ENCODE peak calls at places on chromosomes 16 and 17, in six cellular contexts. Y is upper lobe of left lung, A is HepG2, S is K562, O is A549, R is GM12878. M is an unnamed sample.

GRCh38 chr17:17109896-17110295 is 67.6 kb downstream of the MPRIP start:
- ATAC-seq in O (no peak), Y (peak), A (no peak), S (no peak), R (no peak), M (peak)

GRCh38 chr16:19691161-19691850 is 26.7 kb downstream of the KNOP1 start:
- ATAC-seq in S (no peak), R (no peak), O (no peak), A (peak), Y (peak), M (peak)

GRCh38 chr16:73048292-73049050 is 543 bp upstream of the ZFHX3 start:
- ATAC-seq in O (peak), A (peak), S (no peak), R (peak), Y (peak), M (peak)

GRCh38 chr17:76189741-76190140 is 48.7 kb upstream of the FOXJ1 start:
- ATAC-seq in R (no peak), A (peak), Y (no peak), S (peak), O (peak), M (no peak)

GRCh38 chr16:30367349-30368009 is 2.8 kb downstream of the TBC1D10B start:
- ATAC-seq in O (no peak), Y (no peak), A (no peak), R (no peak), S (no peak), M (no peak)

GRCh38 chr16:75402174-75402820 is 31.0 kb downstream of the CFDP1 start:
- ATAC-seq in S (no peak), O (no peak), A (no peak), Y (peak), R (no peak), M (peak)

GRCh38 chr16:1782408-1783247 is at the start of the genes NUBP2 and SPSB3:
- ATAC-seq in A (peak), R (peak), O (peak), S (peak), Y (peak), M (peak)

GRCh38 chr17:77366558-77367245 is 225.9 kb downstream of the SEC14L1 start:
- ATAC-seq in A (no peak), R (peak), O (peak), Y (no peak), S (no peak), M (no peak)

GRCh38 chr17:51044964-51045363 is 75.7 kb downstream of the SPAG9 start:
- ATAC-seq in O (no peak), S (no peak), Y (no peak), A (no peak), R (no peak), M (no peak)

GRCh38 chr17:50903604-50904521 is 37.7 kb upstream of the TOB1 start:
- ATAC-seq in Y (peak), R (peak), A (peak), S (no peak), O (no peak), M (peak)

GRCh38 chr17:81942167-81942553 is 4.9 kb downstream of the MYADML2 start:
- ATAC-seq in S (no peak), R (no peak), O (no peak), A (no peak), Y (no peak), M (no peak)

GRCh38 chr16:31129568-31130335 is 5.8 kb downstream of the PRSS8 start:
- ATAC-seq in S (no peak), Y (peak), A (no peak), O (no peak), R (no peak), M (no peak)

GRCh38 chr17:45848868-45849535 is 4.3 kb downstream of the SPPL2C start:
- ATAC-seq in S (peak), R (no peak), O (no peak), Y (no peak), A (peak), M (no peak)

GRCh38 chr16:7521834-7522233 is 189.2 kb downstream of the RBFOX1 start:
- ATAC-seq in S (no peak), O (no peak), A (no peak), Y (no peak), R (no peak), M (no peak)

GRCh38 chr17:78951967-78952551 is 26.9 kb upstream of the TIMP2 start:
- ATAC-seq in A (peak), R (no peak), O (no peak), Y (peak), S (no peak), M (no peak)

GRCh38 chr16:87404764-87405625 is 12.9 kb downstream of the MAP1LC3B start:
- ATAC-seq in R (no peak), S (peak), Y (peak), A (peak), O (peak), M (no peak)

DNA sequence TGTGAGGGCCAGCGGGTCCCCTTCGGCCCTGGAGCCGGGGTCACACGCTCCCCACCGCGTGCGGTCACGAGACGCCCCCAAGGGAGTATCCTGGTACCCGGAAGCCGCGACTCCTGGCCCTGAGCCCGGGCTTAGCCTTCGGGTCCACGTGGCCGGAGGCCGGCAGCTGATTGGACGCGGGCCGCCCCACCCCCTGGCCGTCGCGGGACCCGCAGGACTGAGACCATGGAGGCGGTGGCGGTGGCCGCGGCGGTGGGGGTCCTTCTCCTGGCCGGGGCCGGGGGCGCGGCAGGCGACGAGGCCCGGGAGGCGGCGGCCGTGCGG is at the start of gene NAGLU:
- ATAC-seq in A (peak), Y (peak), R (peak), S (peak), O (peak), M (peak)
- TF ChIP-seq EP300 in A (peak), Y (no peak), R (no peak), S (peak), O (no peak), M (no peak)

GRCh38 chr16:3443108-3444031 is at the start of the genes NAA60 and ZNF597:
- ATAC-seq in R (peak), Y (peak), A (peak), S (peak), O (peak), M (peak)
- TF ChIP-seq EP300 in R (no peak), Y (no peak), A (no peak), S (no peak), O (no peak), M (no peak)

GRCh38 chr17:15502315-15503112 is 35.1 kb upstream of the CDRT4 start:
- ATAC-seq in R (peak), S (peak), Y (peak), O (peak), A (peak), M (peak)
- TF ChIP-seq EP300 in R (no peak), S (no peak), Y (no peak), O (no peak), A (no peak), M (no peak)

DNA sequence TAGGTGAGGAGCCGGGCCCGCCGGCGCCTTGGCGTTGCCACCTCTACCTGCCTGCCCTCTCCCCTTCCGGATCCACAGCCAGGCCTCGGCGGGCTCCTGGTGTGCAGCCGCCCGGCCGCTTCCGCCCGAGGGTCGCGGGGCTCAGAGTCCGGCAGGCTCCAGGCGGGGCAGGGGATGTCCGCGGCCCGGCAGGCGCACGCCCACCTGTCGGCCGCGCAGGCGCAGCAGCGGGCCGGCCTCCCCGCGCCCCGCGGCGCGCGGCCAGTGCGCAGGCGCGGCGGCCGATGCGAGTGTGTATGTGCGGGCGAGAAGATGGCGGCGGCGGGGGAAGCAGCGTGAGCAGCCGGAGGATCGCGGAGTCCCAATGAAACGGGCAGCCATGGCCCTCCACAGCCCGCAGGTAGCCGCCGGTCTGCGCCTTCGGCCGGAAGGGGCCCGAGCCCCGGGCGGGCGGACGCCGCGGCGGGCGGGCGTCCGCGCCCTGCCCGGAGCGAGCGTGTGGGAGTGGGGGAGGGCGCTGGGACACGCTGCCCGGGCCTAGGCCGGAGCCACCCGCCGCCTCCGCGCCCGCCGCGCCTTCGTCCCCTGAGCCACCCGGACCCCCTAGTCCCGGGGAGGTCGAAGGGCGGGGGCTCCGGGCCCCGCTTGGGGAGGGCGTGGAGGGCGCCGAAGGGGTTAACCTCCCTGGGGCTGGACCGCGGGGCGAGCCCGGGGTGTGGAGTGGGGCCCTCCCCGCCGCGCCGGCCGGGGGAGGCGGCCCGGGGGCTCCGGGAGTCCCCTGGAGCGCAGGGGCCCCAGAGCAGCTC is at the start of gene USP10:
- ATAC-seq in Y (peak), R (peak), A (peak), S (peak), O (peak), M (peak)
- TF ChIP-seq EP300 in Y (no peak), R (no peak), A (no peak), S (no peak), O (no peak), M (no peak)

GRCh38 chr17:61325382-61326073 is 74.1 kb upstream of the TBX2 start:
- ATAC-seq in A (peak), S (no peak), Y (no peak), R (no peak), O (no peak), M (no peak)
- TF ChIP-seq EP300 in A (no peak), S (no peak), Y (no peak), R (no peak), O (no peak), M (no peak)

DNA sequence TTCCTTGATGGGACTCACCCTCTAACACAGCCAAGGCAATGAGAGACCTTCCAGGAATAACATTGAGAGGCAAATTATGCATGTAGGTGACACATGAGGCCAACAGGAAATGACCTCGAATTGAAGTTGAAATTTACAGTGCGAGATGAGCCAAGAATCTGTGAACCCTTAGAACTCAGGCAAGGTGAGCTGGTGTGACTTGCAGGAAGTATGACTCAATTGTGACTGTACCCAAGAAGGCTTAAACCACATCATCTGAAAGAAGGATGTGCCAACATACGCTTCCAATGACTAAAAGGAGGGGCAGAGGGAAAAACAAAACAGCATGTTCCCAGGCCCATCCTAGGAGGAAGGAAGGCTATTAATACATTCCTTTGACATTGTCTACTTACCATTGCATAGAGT is 44.8 kb downstream of the PITPNC1 start:
- ATAC-seq in S (no peak), R (peak), Y (peak), A (no peak), O (peak), M (peak)
- TF ChIP-seq EP300 in S (no peak), R (no peak), Y (peak), A (no peak), O (peak), M (no peak)

DNA sequence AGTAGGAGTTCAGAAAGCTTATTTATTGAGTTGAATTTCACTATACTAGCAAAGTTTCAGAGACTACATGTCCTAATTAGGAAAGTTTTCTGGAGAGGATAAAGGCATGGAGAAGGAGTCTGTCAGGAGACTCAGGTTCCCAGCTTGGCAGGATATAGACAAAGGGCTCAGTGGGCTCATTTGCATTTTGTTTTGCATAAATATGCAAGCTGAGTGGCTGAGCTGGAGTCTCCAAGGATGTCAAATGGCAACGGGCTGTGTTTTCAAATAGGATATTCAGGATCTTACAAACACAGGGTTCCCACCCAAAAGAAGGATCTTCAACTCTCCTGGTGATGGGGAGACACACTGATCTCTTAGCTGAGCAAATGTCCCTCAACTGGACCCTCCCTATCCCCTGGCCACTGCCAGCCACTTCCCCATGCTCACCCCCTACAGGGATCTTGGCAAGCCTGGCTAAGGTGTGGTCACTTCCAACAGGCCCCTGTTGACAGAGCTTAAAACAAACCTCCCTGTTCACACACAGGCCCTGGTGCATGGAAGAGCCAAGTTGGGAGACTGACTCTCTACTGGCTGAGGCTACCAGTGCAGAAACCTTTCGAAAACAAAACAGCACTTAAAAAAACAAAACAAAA is 61.6 kb downstream of the SOX9 start:
- ATAC-seq in O (peak), Y (no peak), S (no peak), R (no peak), A (peak), M (no peak)
- TF ChIP-seq EP300 in O (no peak), Y (no peak), S (no peak), R (no peak), A (no peak), M (no peak)

DNA sequence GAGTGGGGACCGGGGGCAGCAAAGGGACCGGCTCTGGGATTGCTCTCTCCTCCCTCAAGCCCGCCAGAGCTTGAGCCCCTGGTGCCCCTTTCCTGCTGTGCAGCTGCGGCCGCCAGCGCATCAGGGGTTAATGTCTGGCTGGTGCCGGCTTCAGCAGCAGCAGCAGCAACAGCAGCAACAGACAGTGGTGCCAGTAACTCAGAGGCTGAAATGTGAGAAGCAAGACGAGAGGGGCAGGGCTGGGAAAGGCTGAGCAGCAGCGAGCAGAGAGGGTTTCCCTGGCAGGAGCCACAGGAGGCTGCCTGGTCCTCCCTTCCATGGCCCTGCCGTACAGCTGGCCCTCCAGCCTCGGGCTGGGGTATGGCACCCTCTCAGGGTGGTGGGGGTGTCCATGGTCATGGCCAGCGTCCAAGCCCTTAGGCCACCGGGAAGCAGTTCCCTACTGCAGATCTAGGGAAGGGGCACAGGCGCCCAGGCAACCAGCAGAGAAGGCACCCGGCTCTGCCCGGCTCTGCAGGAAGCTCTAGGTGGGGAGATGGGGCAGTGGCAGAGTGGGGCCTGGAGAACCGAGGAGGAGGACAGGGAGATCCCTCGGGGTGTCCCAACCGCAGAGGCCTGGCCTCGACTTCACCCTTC is 21.1 kb upstream of the TFAP4 start:
- ATAC-seq in R (no peak), Y (peak), O (peak), A (peak), S (peak), M (peak)
- TF ChIP-seq EP300 in R (no peak), Y (no peak), O (no peak), A (no peak), S (no peak), M (no peak)

M was measured in gastroesophageal sphincter.